ENCODE peak calls at places on chromosome 13, in four cellular contexts. Q is bronchial epithelial cell, U is nephron progenitor cell, E is HCT116. I is an unnamed sample.

GRCh38 chr13:80618777-80619176 is 277.9 kb upstream of the SPRY2 start:
- DNase-seq in Q (no peak), U (no peak), E (no peak), I (no peak)

GRCh38 chr13:67574320-67575233 is 344.4 kb upstream of the PCDH9 start:
- DNase-seq in Q (peak), U (no peak), E (no peak), I (no peak)

GRCh38 chr13:73938375-73939070 is 195.7 kb downstream of the KLF12 start:
- DNase-seq in Q (peak), U (no peak), E (peak), I (no peak)

GRCh38 chr13:40652588-40652940 is 13.9 kb downstream of the FOXO1 start:
- DNase-seq in Q (no peak), U (no peak), E (no peak), I (no peak)

GRCh38 chr13:30113983-30114491 is 193.3 kb downstream of the KATNAL1 start:
- DNase-seq in Q (peak), U (peak), E (no peak), I (no peak)

GRCh38 chr13:31638577-31638976 is 100.7 kb upstream of the RXFP2 start:
- DNase-seq in Q (peak), U (no peak), E (no peak), I (no peak)

GRCh38 chr13:68272652-68273051 is 1042.5 kb upstream of the PCDH9 start:
- DNase-seq in Q (no peak), U (no peak), E (no peak), I (no peak)

GRCh38 chr13:107457686-107458085 is 757.6 kb downstream of the LIG4 start:
- DNase-seq in Q (no peak), U (no peak), E (no peak), I (no peak)

GRCh38 chr13:73984949-73985691 is 149.1 kb downstream of the KLF12 start:
- DNase-seq in Q (no peak), U (no peak), E (no peak), I (no peak)

GRCh38 chr13:41458187-41458938 is 1.0 kb downstream of the RGCC start:
- DNase-seq in Q (peak), U (peak), E (no peak), I (peak)

GRCh38 chr13:94481966-94482365 is 2.5 kb upstream of the DCT start:
- DNase-seq in Q (peak), U (no peak), E (no peak), I (no peak)

GRCh38 chr13:105587786-105588185 is 947.7 kb downstream of the EFNB2 start:
- DNase-seq in Q (peak), U (no peak), E (peak), I (no peak)

GRCh38 chr13:82747948-82748347 is 1134.3 kb downstream of the SLITRK1 start:
- DNase-seq in Q (no peak), U (no peak), E (no peak), I (no peak)

GRCh38 chr13:100673376-100673830 is 1.2 kb downstream of the TMTC4 start:
- DNase-seq in Q (no peak), U (peak), E (no peak), I (no peak)

GRCh38 chr13:64810701-64811258 is 2419.4 kb downstream of the PCDH9 start:
- DNase-seq in Q (peak), U (no peak), E (no peak), I (no peak)

GRCh38 chr13:97199451-97199850 is 22.7 kb upstream of the MBNL2 start:
- DNase-seq in Q (no peak), U (no peak), E (no peak), I (no peak)

GRCh38 chr13:94329277-94329676 is 150.2 kb downstream of the DCT start:
- DNase-seq in Q (no peak), U (no peak), E (no peak), I (no peak)

GRCh38 chr13:108346376-108346775 is 76.9 kb downstream of the TNFSF13B start:
- DNase-seq in Q (no peak), U (no peak), E (no peak), I (no peak)

GRCh38 chr13:20126460-20127262 is 34.2 kb downstream of the GJA3 start:
- DNase-seq in Q (no peak), U (no peak), E (no peak), I (no peak)

GRCh38 chr13:65913173-65913572 is 1317.0 kb downstream of the PCDH9 start:
- DNase-seq in Q (peak), U (no peak), E (peak), I (no peak)

GRCh38 chr13:73189365-73189764 is 130.6 kb downstream of the KLF5 start:
- DNase-seq in Q (peak), U (no peak), E (no peak), I (no peak)

GRCh38 chr13:96090240-96091101 is 564 bp downstream of the HS6ST3 start:
- DNase-seq in Q (no peak), U (peak), E (no peak), I (peak)

GRCh38 chr13:75079226-75079625 is 402.7 kb downstream of the TBC1D4 start:
- DNase-seq in Q (no peak), U (no peak), E (no peak), I (no peak)

GRCh38 chr13:39789451-39789850 is 134.0 kb downstream of the COG6 start:
- DNase-seq in Q (peak), U (no peak), E (no peak), I (no peak)

GRCh38 chr13:109476001-109476400 is 310.4 kb downstream of the IRS2 start:
- DNase-seq in Q (no peak), U (no peak), E (no peak), I (no peak)

GRCh38 chr13:62847520-62847919 is 1431.9 kb upstream of the PCDH20 start:
- DNase-seq in Q (no peak), U (no peak), E (no peak), I (no peak)

GRCh38 chr13:79810671-79811070 is 329.7 kb downstream of the NDFIP2 start:
- DNase-seq in Q (peak), U (no peak), E (no peak), I (no peak)

GRCh38 chr13:72104656-72105180 is 237.7 kb upstream of the DACH1 start:
- DNase-seq in Q (peak), U (no peak), E (no peak), I (no peak)

GRCh38 chr13:113146750-113147149 is 11.7 kb upstream of the PROZ start:
- DNase-seq in Q (no peak), U (no peak), E (no peak), I (no peak)

GRCh38 chr13:78660130-78660857 is 1.3 kb upstream of the OBI1 start:
- DNase-seq in Q (no peak), U (no peak), E (no peak), I (peak)

GRCh38 chr13:24032674-24033073 is 127.8 kb upstream of the SPATA13 start:
- DNase-seq in Q (no peak), U (no peak), E (no peak), I (no peak)

GRCh38 chr13:40345149-40345514 is 321.3 kb downstream of the FOXO1 start:
- DNase-seq in Q (no peak), U (no peak), E (no peak), I (no peak)

GRCh38 chr13:44739539-44739938 is 163.4 kb upstream of the TSC22D1 start:
- DNase-seq in Q (no peak), U (no peak), E (no peak), I (no peak)

GRCh38 chr13:44734204-44734707 is 158.1 kb upstream of the TSC22D1 start:
- DNase-seq in Q (peak), U (no peak), E (no peak), I (no peak)

GRCh38 chr13:44735806-44736205 is 159.7 kb upstream of the TSC22D1 start:
- DNase-seq in Q (no peak), U (no peak), E (no peak), I (no peak)

GRCh38 chr13:44738463-44738862 is 162.3 kb upstream of the TSC22D1 start:
- DNase-seq in Q (no peak), U (no peak), E (no peak), I (no peak)

GRCh38 chr13:44739120-44739519 is 163.0 kb upstream of the TSC22D1 start:
- DNase-seq in Q (no peak), U (no peak), E (no peak), I (no peak)
- TF ChIP-seq CTCF in Q (no peak), U (no peak), E (no peak), I (no peak)

GRCh38 chr13:91375119-91375729 is 23.2 kb upstream of the GPC5 start:
- DNase-seq in Q (no peak), U (peak), E (no peak), I (peak)
- TF ChIP-seq CTCF in Q (peak), U (peak), E (no peak), I (peak)

DNA sequence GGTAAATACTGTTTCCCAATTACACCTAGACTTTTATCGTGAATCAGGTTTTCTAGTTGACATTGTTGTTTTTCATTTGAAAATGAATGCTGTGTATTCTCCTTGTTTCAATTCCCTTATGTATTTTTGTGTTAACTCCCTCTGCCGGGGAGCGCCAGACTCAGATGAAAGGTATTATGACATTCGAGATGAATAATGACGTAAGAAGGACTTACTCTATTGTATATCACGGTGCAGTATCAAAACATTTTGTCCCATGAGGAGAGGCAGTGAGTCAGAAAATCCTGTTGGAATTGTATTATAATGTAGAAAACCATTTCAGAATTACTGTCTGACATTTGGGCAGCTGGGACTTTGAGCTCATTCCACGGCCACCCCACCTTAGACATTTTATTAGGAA is 61.6 kb downstream of the LRCH1 start:
- DNase-seq in Q (peak), U (no peak), E (no peak), I (no peak)
- TF ChIP-seq CTCF in Q (no peak), U (no peak), E (no peak), I (no peak)

GRCh38 chr13:60229708-60230272 is 66.1 kb upstream of the DIAPH3 start:
- DNase-seq in Q (no peak), U (no peak), E (no peak), I (no peak)

GRCh38 chr13:60221581-60221980 is 57.9 kb upstream of the DIAPH3 start:
- DNase-seq in Q (no peak), U (no peak), E (no peak), I (no peak)

GRCh38 chr13:60230593-60230992 is 66.9 kb upstream of the DIAPH3 start:
- DNase-seq in Q (no peak), U (no peak), E (no peak), I (no peak)

GRCh38 chr13:60227168-60227567 is 63.4 kb upstream of the DIAPH3 start:
- DNase-seq in Q (no peak), U (no peak), E (no peak), I (no peak)

DNA sequence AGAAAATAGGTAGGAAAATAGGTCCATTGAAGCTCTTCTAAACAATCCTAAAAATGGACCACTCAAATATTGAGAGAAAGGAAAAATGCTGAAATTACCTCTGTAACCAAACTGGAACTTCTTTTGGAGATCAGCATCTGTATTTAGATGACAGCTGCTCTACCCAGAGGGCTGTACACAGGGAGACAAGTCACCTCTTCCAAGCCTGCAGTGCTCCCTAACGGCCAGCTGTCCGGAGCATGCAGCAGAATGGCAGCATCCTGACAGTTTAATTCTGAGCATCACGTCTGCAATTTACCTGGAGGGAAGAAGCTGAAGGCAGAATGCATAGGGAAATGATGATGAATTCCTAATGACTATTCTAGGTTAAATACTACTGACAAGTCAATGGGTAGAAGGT is 62.8 kb upstream of the DIAPH3 start:
- DNase-seq in Q (peak), U (peak), E (peak), I (no peak)
- TF ChIP-seq CTCF in Q (peak), U (peak), E (no peak), I (peak)

DNA sequence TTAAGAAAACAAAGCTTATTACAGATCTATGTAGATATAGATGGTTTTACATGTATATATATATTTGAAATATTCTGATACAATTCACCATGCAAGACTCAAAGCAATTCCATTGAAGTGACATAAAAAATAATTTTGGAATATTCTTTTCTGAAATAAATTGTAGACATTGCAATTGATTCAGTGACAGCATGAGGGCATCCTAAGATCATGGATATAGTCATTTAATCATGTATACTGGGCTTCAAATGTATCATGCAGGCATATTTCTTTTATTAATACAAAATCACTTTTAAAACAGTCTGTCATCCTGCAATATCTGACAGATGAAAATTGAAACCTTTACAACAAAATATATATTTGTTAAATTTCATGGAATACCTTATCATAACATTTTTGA is 286.7 kb upstream of the SLITRK6 start:
- DNase-seq in Q (peak), U (no peak), E (no peak), I (no peak)
- TF ChIP-seq CTCF in Q (no peak), U (no peak), E (peak), I (no peak)

DNA sequence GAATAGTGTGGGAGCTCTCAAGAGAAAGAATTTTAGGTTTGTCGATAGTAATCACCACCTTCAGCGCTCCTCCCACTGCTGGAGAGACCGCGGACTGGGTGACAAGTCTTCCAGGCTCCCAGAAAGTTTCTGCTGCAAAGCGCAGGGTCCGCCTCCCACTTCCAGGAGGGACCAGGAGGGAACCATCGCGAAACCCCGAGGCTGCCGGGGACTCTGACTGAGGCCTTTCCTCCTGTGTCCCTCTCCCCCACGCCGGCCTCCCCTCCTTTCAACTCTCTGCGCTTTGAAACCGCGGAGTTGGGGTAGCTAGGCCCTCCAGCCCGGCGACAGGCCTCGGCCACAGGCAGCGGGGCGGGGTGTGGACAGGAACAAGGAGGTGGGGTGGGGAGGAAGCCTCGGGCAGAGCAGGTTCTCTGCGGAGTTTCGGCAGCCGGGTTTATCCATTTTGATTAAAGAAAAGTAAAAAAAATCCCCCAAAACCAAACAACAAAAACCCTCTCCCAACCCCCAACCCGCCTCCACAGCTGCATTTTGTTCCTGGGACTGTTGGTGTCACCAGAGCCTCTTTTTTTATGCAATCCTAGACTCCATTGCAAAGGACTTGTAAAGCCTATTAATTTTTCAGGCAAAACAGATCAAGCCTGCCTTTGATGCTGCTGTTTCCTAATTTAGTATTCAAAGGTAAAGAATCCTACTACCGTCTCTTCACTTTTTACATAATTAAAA is 157.2 kb downstream of the TM9SF2 start:
- DNase-seq in Q (peak), U (peak), E (no peak), I (no peak)
- TF ChIP-seq CTCF in Q (no peak), U (peak), E (peak), I (peak)

GRCh38 chr13:103394670-103395069 is 328.5 kb upstream of the SLC10A2 start:
- DNase-seq in Q (no peak), U (no peak), E (no peak), I (no peak)

GRCh38 chr13:103386341-103386740 is 320.1 kb upstream of the SLC10A2 start:
- DNase-seq in Q (peak), U (no peak), E (no peak), I (no peak)

GRCh38 chr13:103388839-103389238 is 322.6 kb upstream of the SLC10A2 start:
- DNase-seq in Q (no peak), U (no peak), E (no peak), I (no peak)
- TF ChIP-seq CTCF in Q (no peak), U (no peak), E (no peak), I (no peak)

DNA sequence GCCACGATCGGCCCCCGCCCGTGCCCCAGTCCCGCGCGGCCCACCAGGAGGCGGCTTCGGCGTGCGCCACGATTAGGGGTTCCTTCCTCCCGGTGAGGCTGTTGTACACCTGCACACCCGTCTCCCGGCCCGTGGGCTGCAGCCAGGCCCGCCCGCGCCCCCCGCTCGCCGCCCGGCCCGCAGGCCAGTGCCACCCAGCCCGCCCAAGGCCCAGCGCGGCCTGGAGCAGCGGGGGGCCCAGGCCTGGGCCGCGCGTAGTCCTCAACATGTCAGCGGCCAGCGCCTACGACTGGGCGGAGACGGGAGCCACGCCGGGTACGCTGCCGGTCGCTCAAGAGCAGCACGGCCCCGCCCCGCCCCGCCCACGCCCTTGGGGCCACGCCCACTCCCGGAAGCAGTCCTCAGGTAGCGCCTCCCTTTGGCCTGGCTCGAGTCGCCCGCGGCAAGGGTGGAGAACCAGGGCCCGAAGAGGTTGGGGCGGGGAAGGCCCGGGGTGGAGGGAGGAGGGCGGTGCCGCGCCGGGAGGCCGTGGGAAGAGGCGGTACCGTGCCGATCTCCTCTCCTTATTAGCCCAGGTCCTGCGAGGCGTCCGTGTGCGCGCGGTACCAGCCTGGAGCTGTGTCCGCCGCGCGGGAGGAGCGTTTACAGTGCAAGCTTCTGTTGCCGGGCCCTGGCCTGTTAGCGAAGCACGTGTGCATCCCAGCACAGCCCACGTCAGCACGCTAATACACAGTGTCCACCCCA is at the start of gene CARS2:
- DNase-seq in Q (peak), U (peak), E (peak), I (peak)
- TF ChIP-seq CTCF in Q (peak), U (no peak), E (no peak), I (no peak)

GRCh38 chr13:60627071-60627686 is 230.2 kb downstream of the TDRD3 start:
- DNase-seq in Q (peak), U (peak), E (peak), I (peak)
- TF ChIP-seq CTCF in Q (peak), U (peak), E (peak), I (peak)

GRCh38 chr13:88979465-88980180 is 1308.5 kb downstream of the SLITRK5 start:
- DNase-seq in Q (peak), U (no peak), E (no peak), I (no peak)
- TF ChIP-seq CTCF in Q (peak), U (no peak), E (no peak), I (peak)